ENCODE peak calls at places on chromosomes 12 and 14, in six cellular contexts. Q is HCT116, V is neural progenitor cell, P is SK-N-SH, C is PC-3, Z is MM.1S. E is an unnamed sample.

GRCh38 chr12:114512351-114512750 is 106.4 kb upstream of the TBX5 start:
- DNase-seq in Q (no peak), V (no peak), P (no peak), C (no peak), Z (no peak), E (no peak)

GRCh38 chr14:99946652-99947489 is 118.4 kb upstream of the EVL start:
- DNase-seq in Q (no peak), V (peak; percentile 64), P (peak; percentile 90), C (peak; percentile 39), Z (peak; percentile 50), E (peak; percentile 48)

GRCh38 chr12:24911284-24911791 is 37.6 kb downstream of the BCAT1 start:
- DNase-seq in Q (no peak), V (no peak), P (no peak), C (no peak), Z (no peak), E (peak; percentile 85)

GRCh38 chr14:65594882-65595237 is 182.3 kb downstream of the FUT8 start:
- DNase-seq in Q (no peak), V (no peak), P (no peak), C (no peak), Z (no peak), E (no peak)

GRCh38 chr12:124700810-124701594 is 133.6 kb upstream of the NCOR2 start:
- DNase-seq in Q (no peak), V (peak; percentile 62), P (no peak), C (peak; percentile 30), Z (no peak), E (peak; percentile 69)

GRCh38 chr12:17017402-17017801 is 411.4 kb upstream of the LMO3 start:
- DNase-seq in Q (no peak), V (no peak), P (no peak), C (peak; percentile 87), Z (no peak), E (no peak)

GRCh38 chr12:49741882-49742620 is 694 bp downstream of the TMBIM6 start:
- DNase-seq in Q (peak; percentile 59), V (peak; percentile 84), P (peak; percentile 67), C (peak; percentile 79), Z (peak; percentile 91), E (peak; percentile 98)

GRCh38 chr12:78229491-78230209 is 399.0 kb downstream of the NAV3 start:
- DNase-seq in Q (peak; percentile 44), V (peak; percentile 60), P (peak; percentile 13), C (peak; percentile 83), Z (peak; percentile 79), E (peak; percentile 66)

GRCh38 chr12:108828774-108829173 is 28.6 kb downstream of the SSH1 start:
- DNase-seq in Q (peak; percentile 75), V (no peak), P (no peak), C (no peak), Z (no peak), E (peak; percentile 87)

GRCh38 chr12:95633049-95633545 is 81.8 kb upstream of the USP44 start:
- DNase-seq in Q (peak; percentile 87), V (no peak), P (no peak), C (peak; percentile 98), Z (no peak), E (peak; percentile 96)
- TF ChIP-seq EZH2phosphoT487 in Q (no peak), V (no peak), P (no peak), C (no peak), Z (no peak), E (no peak)

GRCh38 chr12:65657635-65658034 is 166.6 kb upstream of the HMGA2 start:
- DNase-seq in Q (no peak), V (no peak), P (no peak), C (peak; percentile 43), Z (no peak), E (peak; percentile 16)

GRCh38 chr12:65655074-65655493 is 169.2 kb upstream of the HMGA2 start:
- DNase-seq in Q (no peak), V (no peak), P (no peak), C (peak; percentile 32), Z (no peak), E (no peak)

GRCh38 chr12:65658360-65658759 is 165.9 kb upstream of the HMGA2 start:
- DNase-seq in Q (no peak), V (no peak), P (no peak), C (no peak), Z (no peak), E (no peak)

GRCh38 chr12:65656904-65657351 is 167.4 kb upstream of the HMGA2 start:
- DNase-seq in Q (peak; percentile 97), V (no peak), P (no peak), C (peak; percentile 99), Z (no peak), E (peak; percentile 96)

GRCh38 chr12:65656156-65656885 is 168.0 kb upstream of the HMGA2 start:
- DNase-seq in Q (no peak), V (no peak), P (no peak), C (no peak), Z (no peak), E (peak; percentile 37)
- H3K9ac ChIP-seq in Q (peak overlapping the region; percentile 58), V (no peak overlapping the region), P (peak overlapping the region; percentile 70), C (peak overlapping the region; percentile 91), Z (no peak overlapping the region), E (peak overlapping the region; percentile 39)

DNA sequence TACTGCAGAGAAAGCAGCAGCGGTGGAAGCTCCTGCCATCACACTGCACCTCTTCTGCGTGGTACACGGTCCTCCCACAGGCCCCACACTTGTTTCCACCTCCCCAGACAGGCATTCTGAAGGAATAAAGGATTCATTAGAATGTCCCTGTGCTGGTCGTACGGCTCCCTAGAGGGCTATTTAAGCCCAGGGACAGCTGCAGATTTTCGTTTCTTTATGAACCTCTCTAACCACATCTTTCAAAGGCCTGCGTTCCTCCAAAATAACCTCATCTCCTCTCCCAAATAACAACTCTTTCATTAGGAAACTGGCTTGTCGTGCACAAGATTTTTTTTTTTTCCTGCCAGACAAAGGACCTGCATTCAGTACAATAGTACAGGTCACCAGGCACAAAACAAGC is 12.7 kb downstream of the CSRP2 start:
- DNase-seq in Q (no peak), V (peak; percentile 79), P (no peak), C (no peak), Z (no peak), E (peak; percentile 19)
- H2AFZ ChIP-seq in Q (no peak overlapping the region), V (no peak overlapping the region), P (no peak overlapping the region), C (no peak overlapping the region), Z (no peak overlapping the region), E (no peak overlapping the region)

DNA sequence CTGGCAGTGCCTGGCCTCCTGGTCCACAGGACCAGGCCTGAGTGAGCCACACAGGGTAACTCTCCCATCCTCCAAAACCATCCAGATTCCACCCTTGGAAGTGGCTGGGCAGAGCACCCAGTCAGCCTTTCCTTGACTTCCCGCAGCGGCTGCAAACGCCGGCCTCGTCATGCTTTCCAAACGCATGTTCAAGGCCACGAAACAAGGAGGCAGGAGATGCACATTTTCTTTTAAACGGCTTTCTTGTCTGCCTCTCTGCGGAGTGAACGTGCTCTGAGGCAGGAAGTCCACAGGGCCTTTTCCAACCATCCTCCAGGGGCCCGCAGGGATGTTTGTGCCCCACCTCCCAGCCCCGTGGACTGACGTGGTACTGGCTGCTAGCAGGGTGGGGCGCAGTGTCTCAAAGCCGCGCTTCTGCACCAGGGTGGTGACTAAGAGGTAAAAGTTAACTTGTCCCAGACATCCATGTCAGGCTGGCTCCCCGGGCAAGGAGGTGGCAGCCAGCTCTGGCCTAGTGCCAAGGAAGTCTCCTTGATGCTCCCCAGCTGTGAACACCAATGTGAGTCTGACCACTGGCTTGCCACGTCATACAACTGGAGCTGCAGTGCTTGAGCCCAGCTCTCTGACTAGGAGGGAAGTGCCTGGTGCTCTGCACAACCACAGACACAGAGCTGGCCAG is 45.0 kb downstream of the KCNA5 start:
- DNase-seq in Q (no peak), V (no peak), P (peak; percentile 27), C (peak; percentile 34), Z (no peak), E (peak; percentile 82)
- TF ChIP-seq EZH2phosphoT487 in Q (no peak), V (no peak), P (no peak), C (no peak), Z (no peak), E (no peak)

DNA sequence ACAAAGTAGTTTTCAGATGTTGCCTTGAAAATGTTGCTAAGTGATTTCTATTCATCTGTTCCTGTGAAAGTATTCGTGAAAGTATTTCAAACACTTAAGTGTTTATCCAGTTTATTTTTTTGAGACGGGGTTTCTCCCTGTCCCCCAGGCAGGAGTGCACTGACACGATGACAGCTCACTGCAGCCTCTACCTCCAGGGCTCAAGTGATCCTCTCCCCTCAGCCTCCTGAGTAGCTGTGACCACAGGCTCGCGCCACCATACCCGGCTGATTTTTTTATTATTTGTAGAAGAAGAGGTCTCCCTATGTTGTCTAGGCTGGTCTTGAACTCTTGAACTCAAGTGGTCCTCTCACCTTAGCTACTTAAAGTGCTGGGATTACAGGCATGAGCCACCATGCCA is 1.7 kb downstream of the ZDHHC17 start:
- DNase-seq in Q (no peak), V (no peak), P (no peak), C (no peak), Z (no peak), E (no peak)
- H3K9ac ChIP-seq in Q (no peak overlapping the region), V (no peak overlapping the region), P (no peak overlapping the region), C (no peak overlapping the region), Z (no peak overlapping the region), E (peak overlapping the region; percentile 95)

GRCh38 chr14:73458219-73458976 is at the start of gene NUMB:
- DNase-seq in Q (peak; percentile 100), V (peak; percentile 99), P (peak; percentile 96), C (peak; percentile 100), Z (peak; percentile 98), E (peak; percentile 100)

GRCh38 chr14:73455294-73455693 is 3.1 kb downstream of the NUMB start:
- DNase-seq in Q (no peak), V (no peak), P (no peak), C (no peak), Z (no peak), E (no peak)

GRCh38 chr14:73460691-73461127 is 2.4 kb upstream of the NUMB start:
- DNase-seq in Q (no peak), V (no peak), P (no peak), C (peak; percentile 61), Z (no peak), E (peak; percentile 91)

GRCh38 chr14:73457050-73457934 is 1.1 kb downstream of the NUMB start:
- DNase-seq in Q (no peak), V (peak; percentile 55), P (peak; percentile 41), C (peak; percentile 63), Z (no peak), E (peak; percentile 83)

DNA sequence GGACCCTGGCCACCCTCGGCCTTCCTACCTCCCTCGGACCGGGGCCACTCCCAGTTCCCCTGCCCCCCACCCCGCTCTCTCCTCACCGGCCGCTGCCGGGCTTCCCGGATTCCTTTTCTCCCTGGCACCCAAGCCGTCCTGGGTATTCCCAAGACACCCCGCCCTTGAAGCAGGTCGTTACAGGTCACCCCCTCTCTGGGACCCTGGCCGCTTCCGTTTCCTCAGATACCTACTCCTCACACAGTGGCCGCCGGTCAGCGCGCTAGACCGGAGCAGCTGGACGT is 469 bp downstream of the NUMB start:
- DNase-seq in Q (no peak), V (no peak), P (peak; percentile 47), C (no peak), Z (no peak), E (no peak)
- H2AFZ ChIP-seq in Q (no peak overlapping the region), V (peak overlapping the region; percentile 65), P (peak overlapping the region; percentile 80), C (peak overlapping the region; percentile 89), Z (peak overlapping the region; percentile 72), E (peak overlapping the region; percentile 74)

GRCh38 chr14:60153996-60154395 is 11.2 kb downstream of the DHRS7 start:
- DNase-seq in Q (no peak), V (no peak), P (no peak), C (no peak), Z (no peak), E (no peak)

DNA sequence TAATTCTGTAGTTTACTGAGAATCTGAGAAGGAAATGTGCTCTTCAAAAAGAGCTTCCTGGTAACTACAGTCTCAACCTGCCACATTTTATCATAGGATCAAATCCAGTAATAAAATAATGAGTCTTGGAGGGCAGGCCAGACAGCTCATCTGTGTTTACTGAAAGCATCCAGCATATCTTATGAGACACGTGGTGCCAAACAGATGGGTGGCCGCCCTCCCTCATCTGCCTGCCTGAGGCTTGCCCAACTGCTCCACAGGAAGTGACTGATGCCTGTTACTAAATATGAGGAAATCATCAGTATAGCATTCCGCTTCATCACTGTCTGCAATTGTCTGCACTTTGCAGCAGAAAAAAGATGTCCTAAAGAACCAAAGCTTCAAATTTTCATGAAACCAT is 13.5 kb downstream of the DHRS7 start:
- DNase-seq in Q (no peak), V (no peak), P (peak; percentile 76), C (peak; percentile 100), Z (no peak), E (peak; percentile 97)
- TF ChIP-seq EZH2phosphoT487 in Q (no peak), V (no peak), P (no peak), C (peak; percentile 45), Z (no peak), E (no peak)

E was measured in GM23248.